ENCODE peak calls at places on chromosomes 12 and 14, in nine cellular contexts. U is kidney epithelial cell, R is fibroblast of lung, A is right atrium auricular region, C is pancreas, W is neural progenitor cell, X is omental fat pad, H is astrocyte, F is A549. I is an unnamed sample.

GRCh38 chr12:51323966-51324895 is at the start of gene BIN2:
- DNase-seq in A (no peak), R (no peak), F (no peak), U (no peak), C (no peak), H (no peak), W (no peak), X (no peak), I (peak)

GRCh38 chr12:50101663-50102062 is 2.1 kb upstream of the GPD1 start:
- DNase-seq in C (no peak), A (no peak), H (peak), F (peak), X (no peak), W (peak), U (no peak), R (peak), I (no peak)

GRCh38 chr14:69090187-69090789 is 62.6 kb downstream of the DCAF5 start:
- DNase-seq in X (no peak), C (no peak), F (peak), U (no peak), W (peak), R (peak), H (no peak), A (no peak), I (no peak)

GRCh38 chr12:67355428-67356385 is 86.5 kb downstream of the CAND1 start:
- DNase-seq in U (no peak), R (peak), W (peak), A (no peak), C (no peak), H (peak), F (peak), X (no peak), I (peak)

GRCh38 chr12:51199546-51199945 is 18.3 kb downstream of the POU6F1 start:
- DNase-seq in W (no peak), R (no peak), F (no peak), U (no peak), X (no peak), C (no peak), A (no peak), H (no peak), I (no peak)

GRCh38 chr12:50190859-50191258 is 23.7 kb upstream of the CERS5 start:
- DNase-seq in W (no peak), F (no peak), U (no peak), H (no peak), R (no peak), C (no peak), A (no peak), X (no peak), I (no peak)

GRCh38 chr14:89000007-89000942 is 175.8 kb downstream of the TTC8 start:
- DNase-seq in A (no peak), H (peak), F (peak), X (no peak), W (peak), R (peak), C (peak), U (peak), I (no peak)

GRCh38 chr12:19683178-19683927 is 244.1 kb downstream of the AEBP2 start:
- DNase-seq in A (no peak), U (no peak), C (no peak), H (peak), W (no peak), X (no peak), F (peak), R (peak), I (no peak)

GRCh38 chr12:120098756-120099470 is 17.6 kb downstream of the RAB35 start:
- DNase-seq in C (no peak), W (no peak), A (no peak), F (no peak), U (no peak), H (no peak), X (no peak), R (no peak), I (no peak)

GRCh38 chr14:34623506-34623905 is 6.4 kb downstream of the SNX6 start:
- DNase-seq in X (no peak), H (no peak), F (no peak), W (no peak), R (no peak), U (no peak), C (no peak), A (no peak), I (no peak)

GRCh38 chr12:43348221-43348620 is 203.8 kb downstream of the ADAMTS20 start:
- DNase-seq in F (no peak), R (no peak), U (no peak), H (no peak), X (no peak), A (no peak), C (no peak), W (no peak), I (no peak)

GRCh38 chr12:84492381-84492883 is 420.2 kb downstream of the SLC6A15 start:
- DNase-seq in F (no peak), W (no peak), X (no peak), R (no peak), A (no peak), U (no peak), H (no peak), C (no peak), I (no peak)

GRCh38 chr14:76917158-76917596 is 91.0 kb downstream of the LRRC74A start:
- DNase-seq in X (peak), W (peak), A (peak), C (peak), F (peak), U (no peak), R (peak), H (peak), I (no peak)

GRCh38 chr14:94923771-94924170 is 153.9 kb upstream of the GSC start:
- DNase-seq in H (no peak), U (no peak), C (no peak), W (no peak), R (no peak), A (no peak), X (no peak), F (no peak), I (no peak)

DNA sequence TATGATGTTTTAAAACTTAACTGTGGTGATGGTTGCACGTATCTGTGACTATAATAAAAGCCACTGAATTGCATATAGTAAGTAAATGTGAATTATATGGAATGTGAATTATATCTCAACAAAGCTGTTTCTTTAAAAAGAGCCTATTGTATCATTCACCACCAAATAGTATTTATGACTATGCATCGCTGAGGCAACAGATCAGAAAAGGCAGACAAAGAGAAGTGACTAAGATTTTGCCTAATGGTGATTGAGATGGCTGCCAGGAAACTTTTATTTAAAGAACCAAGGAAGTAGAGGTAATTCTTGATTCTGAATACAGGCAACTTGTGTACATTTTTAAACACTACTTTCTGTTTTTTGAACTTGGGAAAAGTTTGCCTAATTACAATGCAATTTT is 31.7 kb downstream of the DHRS7 start:
- DNase-seq in A (no peak), C (no peak), R (no peak), H (no peak), W (no peak), F (no peak), U (no peak), X (no peak), I (no peak)
- TF ChIP-seq CTCF in A (no peak), C (no peak), R (no peak), H (no peak), W (no peak), F (no peak), U (no peak), X (no peak), I (no peak)

DNA sequence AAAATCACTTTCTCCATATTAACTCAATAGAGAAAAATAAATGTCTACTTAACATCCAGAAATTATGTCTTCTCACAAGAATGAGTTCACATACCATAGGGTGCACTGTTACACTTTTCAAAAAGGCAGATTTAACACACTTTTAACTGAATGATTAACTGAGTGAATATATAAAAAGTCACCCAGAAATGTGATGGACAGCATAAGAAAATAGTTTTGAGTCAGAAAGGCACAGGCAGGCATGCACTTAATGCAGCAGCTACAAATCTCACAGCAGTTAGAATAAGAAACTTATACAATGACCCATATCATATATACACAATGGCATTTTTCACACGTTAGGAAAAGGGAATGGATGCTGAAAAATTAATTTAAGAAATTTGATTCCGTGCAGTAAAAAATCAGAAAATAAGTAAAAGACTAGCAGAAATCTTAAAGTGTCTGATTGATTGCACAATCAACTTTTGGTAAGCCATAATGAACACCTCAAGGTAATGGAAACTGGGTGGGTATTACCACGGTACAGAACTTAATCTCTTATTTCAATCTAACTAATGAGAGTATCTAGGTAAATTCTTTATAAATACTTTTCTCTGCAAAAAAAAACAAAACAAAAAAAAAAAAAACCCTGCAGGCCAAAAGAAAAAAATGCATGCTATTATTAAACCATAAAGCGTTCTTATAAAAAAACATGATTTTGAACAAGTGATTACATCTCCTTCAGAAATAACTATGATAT is 3.5 kb downstream of the MED13L start:
- DNase-seq in R (no peak), H (no peak), A (no peak), U (no peak), F (no peak), W (no peak), X (no peak), C (no peak), I (no peak)
- TF ChIP-seq CTCF in R (no peak), H (no peak), A (no peak), U (no peak), F (no peak), W (no peak), X (no peak), C (no peak), I (no peak)

DNA sequence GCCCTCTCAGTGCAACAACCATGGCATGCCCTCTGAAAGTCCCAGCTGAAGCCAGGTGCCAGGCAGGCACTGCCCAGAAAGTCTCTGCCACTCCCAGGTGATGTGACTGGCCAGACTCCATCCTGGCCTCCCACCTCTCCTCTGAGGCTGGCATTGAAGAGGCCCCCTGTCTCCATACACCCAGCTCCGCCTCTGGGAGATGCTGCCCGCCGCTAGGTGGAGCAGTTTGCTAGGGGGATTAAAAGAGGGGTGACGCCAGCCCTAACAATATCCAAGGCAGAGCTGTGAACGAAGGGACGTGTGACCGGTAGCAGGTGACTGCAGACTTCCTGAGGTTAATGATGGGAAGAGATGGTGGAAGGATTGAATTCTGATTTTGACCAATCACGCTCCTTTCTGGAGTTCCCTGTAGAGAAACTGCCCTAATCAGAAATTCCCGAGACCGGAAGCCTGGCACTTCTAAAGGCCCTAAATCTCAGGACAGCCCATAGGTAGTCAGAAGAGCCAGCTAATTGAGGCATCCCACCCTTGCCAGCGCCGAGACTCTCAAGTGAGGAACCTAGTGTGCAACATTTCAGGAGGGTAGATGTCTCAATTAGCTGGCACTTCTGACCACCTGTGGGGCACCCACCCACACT is 8.3 kb upstream of the PLEK2 start:
- DNase-seq in W (peak), A (no peak), R (no peak), U (no peak), X (no peak), F (no peak), C (no peak), H (no peak), I (no peak)
- TF ChIP-seq CTCF in W (peak), A (peak), R (no peak), U (peak), X (no peak), F (peak), C (no peak), H (peak), I (peak)

DNA sequence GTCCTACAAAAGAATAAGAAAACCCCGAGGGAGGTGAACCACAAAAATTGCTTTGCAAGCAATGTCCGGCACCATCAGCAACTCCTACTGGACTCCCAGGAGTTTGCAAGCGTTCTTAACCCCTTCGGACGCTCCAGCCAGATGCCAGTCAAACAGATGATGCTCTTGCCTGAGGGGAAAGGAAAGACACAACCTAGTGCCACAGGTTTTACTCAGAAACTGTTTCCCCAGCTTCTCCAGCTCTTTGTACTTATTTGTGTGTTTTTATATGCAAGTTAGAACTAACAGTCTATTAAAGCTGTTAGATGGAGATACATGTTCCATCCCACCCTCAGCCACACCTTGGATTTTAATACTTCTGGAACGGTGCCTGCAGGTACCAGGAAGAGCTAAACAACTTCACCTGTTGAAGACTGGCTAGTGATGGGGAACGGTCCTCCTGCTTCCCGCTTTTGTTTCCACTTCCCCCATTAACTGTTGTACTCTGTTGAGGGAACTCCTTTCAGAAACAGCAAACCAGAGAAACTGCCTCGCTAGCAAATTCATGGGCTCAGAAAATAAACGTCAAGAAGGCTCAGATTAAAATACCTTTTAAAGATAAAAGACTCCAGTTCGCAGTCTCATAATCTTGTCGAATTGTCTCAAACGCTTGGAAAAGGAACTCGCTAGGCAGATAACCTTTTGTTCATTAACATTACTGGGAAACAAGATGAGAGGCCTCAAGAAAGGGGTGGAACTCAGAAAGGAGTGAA is 1.1 kb upstream of the FERMT2 start:
- DNase-seq in C (peak), X (no peak), U (peak), A (peak), W (peak), R (peak), F (peak), H (peak), I (peak)
- TF ChIP-seq CTCF in C (no peak), X (no peak), U (peak), A (peak), W (peak), R (peak), F (peak), H (peak), I (peak)

GRCh38 chr12:30286345-30286926 is 409.2 kb downstream of the IPO8 start:
- DNase-seq in A (no peak), F (peak), C (no peak), H (peak), W (peak), R (peak), U (no peak), X (no peak), I (no peak)
- TF ChIP-seq CTCF in A (peak), F (peak), C (no peak), H (peak), W (peak), R (peak), U (peak), X (no peak), I (peak)